ENCODE peak calls at places on chromosomes 1 and 21, in nine cellular contexts. T is Peyer's patch, I is ovary, Q is breast epithelium, H is adrenal gland, S is IMR-90, D is tibial nerve, P is prostate gland, K is stomach. N is an unnamed sample. For H3K36me3, the result is how much of the 10 kb centered on the place peaks cover.

GRCh38 chr1:77739235-77739634 is 20.4 kb downstream of the USP33 start:
- DNase-seq in T (no peak), I (no peak), Q (no peak), H (no peak), S (no peak), D (no peak), P (no peak), K (no peak), N (no peak)

GRCh38 chr1:4624801-4625200 is 29.6 kb upstream of the AJAP1 start:
- DNase-seq in T (no peak), I (no peak), Q (no peak), H (no peak), S (no peak), D (no peak), P (no peak), K (no peak), N (no peak)

GRCh38 chr1:28259935-28260802 is 851 bp downstream of the SESN2 start:
- DNase-seq in T (peak), I (peak), Q (peak), H (peak), S (peak), D (peak), P (peak), K (peak), N (peak)

GRCh38 chr21:16608209-16608830 is 878.5 kb downstream of the USP25 start:
- DNase-seq in T (no peak), I (no peak), Q (no peak), H (no peak), S (no peak), D (no peak), P (no peak), K (no peak), N (no peak)

GRCh38 chr1:220942278-220942677 is 63.0 kb downstream of the HLX start:
- DNase-seq in T (no peak), I (no peak), Q (no peak), H (no peak), S (no peak), D (no peak), P (no peak), K (no peak), N (no peak)

GRCh38 chr21:45470087-45470515 is 65.1 kb downstream of the COL18A1 start:
- DNase-seq in T (no peak), I (no peak), Q (no peak), H (no peak), S (peak), D (no peak), P (no peak), K (no peak), N (no peak)

GRCh38 chr1:151547119-151547899 is 7.2 kb downstream of the TUFT1 start:
- DNase-seq in T (peak), I (peak), Q (peak), H (no peak), S (peak), D (peak), P (peak), K (peak), N (peak)

GRCh38 chr21:43881283-43881682 is 16.3 kb downstream of the AGPAT3 start:
- DNase-seq in T (peak), I (no peak), Q (no peak), H (no peak), S (no peak), D (no peak), P (no peak), K (no peak), N (no peak)

GRCh38 chr1:155688318-155689121 is at the start of the genes DAP3 and YY1AP1:
- DNase-seq in T (peak), I (peak), Q (peak), H (peak), S (peak), D (peak), P (peak), K (peak), N (peak)
- TF ChIP-seq POLR2A in T (peak), I (peak), Q (peak), H (peak), S (peak), D (peak), P (peak), K (no peak), N (peak)

DNA sequence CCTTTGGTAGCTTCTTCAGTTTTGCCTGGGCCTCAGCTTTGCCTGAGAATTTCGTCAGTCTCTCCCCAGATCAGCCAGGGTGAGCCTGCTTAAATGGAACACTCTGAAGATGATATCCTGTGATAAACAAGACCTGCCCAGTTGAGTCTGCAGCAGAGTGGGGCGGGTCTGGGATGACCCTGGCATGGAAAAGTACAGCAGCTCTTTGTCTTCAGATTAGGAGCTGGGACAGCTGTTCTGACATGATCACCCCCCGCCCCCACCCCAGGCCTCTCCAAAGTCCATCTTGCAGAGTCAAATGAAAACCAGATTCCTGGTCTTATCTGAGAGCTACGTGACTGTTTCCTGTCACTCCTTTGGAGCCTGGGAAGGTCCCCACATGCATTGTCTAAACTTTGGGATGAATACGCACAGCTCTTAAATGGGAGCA is 2.2 kb upstream of the TMEM51 start:
- DNase-seq in T (no peak), I (no peak), Q (no peak), H (no peak), S (no peak), D (no peak), P (no peak), K (no peak), N (no peak)
- H3K27ac ChIP-seq in T (no peak), I (no peak), Q (peak), H (no peak), S (no peak), D (no peak), P (peak), K (peak), N (no peak)

DNA sequence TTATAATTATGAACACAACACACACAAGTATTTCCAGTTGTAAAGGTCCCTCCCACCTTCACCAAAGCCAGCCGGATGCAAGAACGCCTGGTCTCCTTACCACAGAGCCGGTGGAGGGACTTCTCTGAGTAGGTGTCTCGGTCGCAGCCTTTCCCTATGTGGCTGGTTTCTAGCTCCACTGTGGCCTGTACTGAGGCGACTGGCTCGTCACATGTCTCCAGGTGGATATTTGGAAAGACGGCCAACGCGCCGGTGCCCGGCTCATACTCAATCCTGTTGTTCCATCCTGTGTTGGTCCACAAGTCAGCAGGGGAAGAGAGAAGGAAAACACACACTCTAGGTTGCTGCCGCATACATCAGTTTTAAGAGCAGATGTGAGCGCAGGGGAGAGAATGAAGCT is 74.4 kb downstream of the CLSTN1 start:
- DNase-seq in T (no peak), I (no peak), Q (no peak), H (no peak), S (no peak), D (no peak), P (no peak), K (no peak), N (no peak)
- H3K36me3 ChIP-seq in T (half or more), I (under half), Q (under half), H (under half), S (under half), D (under half), P (under half), K (half or more), N (under half)

GRCh38 chr1:41014871-41015270 is 6.7 kb downstream of the SLFNL1 start:
- DNase-seq in T (no peak), I (no peak), Q (no peak), H (no peak), S (no peak), D (no peak), P (no peak), K (no peak), N (no peak)
- TF ChIP-seq POLR2A in T (no peak), I (no peak), Q (no peak), H (no peak), S (no peak), D (no peak), P (no peak), K (no peak), N (no peak)

N was measured in thyroid gland.